ENCODE peak calls at places on chromosome 18, in seven cellular contexts. S, Z, D, W, K, P and O are unnamed samples.

GRCh38 chr18:73848656-73849055 is 299.0 kb downstream of the FBXO15 start:
- DNase-seq in S (peak), Z (peak), D (no peak), W (no peak), K (no peak), P (no peak), O (peak)

GRCh38 chr18:70194227-70194890 is 11.1 kb downstream of the RTTN start:
- DNase-seq in S (no peak), Z (no peak), D (no peak), W (no peak), K (no peak), P (no peak), O (no peak)

GRCh38 chr18:78900938-78901909 is 78.4 kb upstream of the SALL3 start:
- DNase-seq in S (no peak), Z (no peak), D (no peak), W (no peak), K (no peak), P (no peak), O (no peak)

GRCh38 chr18:24536326-24536725 is 75.9 kb downstream of the HRH4 start:
- DNase-seq in S (no peak), Z (no peak), D (no peak), W (no peak), K (no peak), P (no peak), O (peak)

GRCh38 chr18:33440384-33441043 is at the start of gene CCDC178:
- DNase-seq in S (peak), Z (no peak), D (peak), W (no peak), K (no peak), P (no peak), O (peak)

GRCh38 chr18:57998461-57998860 is 45.6 kb upstream of the NEDD4L start:
- DNase-seq in S (no peak), Z (peak), D (no peak), W (no peak), K (no peak), P (no peak), O (peak)

GRCh38 chr18:12534820-12535219 is 123.1 kb downstream of the SPIRE1 start:
- DNase-seq in S (no peak), Z (no peak), D (no peak), W (no peak), K (no peak), P (no peak), O (no peak)

GRCh38 chr18:39424261-39424660 is 1858.7 kb upstream of the CELF4 start:
- DNase-seq in S (no peak), Z (no peak), D (no peak), W (no peak), K (no peak), P (no peak), O (peak)

GRCh38 chr18:46276736-46277135 is 172.6 kb downstream of the HAUS1 start:
- DNase-seq in S (no peak), Z (no peak), D (no peak), W (no peak), K (no peak), P (no peak), O (no peak)

GRCh38 chr18:63762518-63762917 is 12.7 kb upstream of the SERPINB7 start:
- DNase-seq in S (peak), Z (peak), D (no peak), W (no peak), K (no peak), P (no peak), O (peak)

GRCh38 chr18:75133721-75134645 is 75.0 kb downstream of the PTGR3 start:
- DNase-seq in S (no peak), Z (no peak), D (no peak), W (no peak), K (no peak), P (no peak), O (no peak)

GRCh38 chr18:46199515-46200147 is 95.4 kb downstream of the HAUS1 start:
- DNase-seq in S (peak), Z (peak), D (no peak), W (no peak), K (no peak), P (no peak), O (peak)

GRCh38 chr18:52903858-52904257 is 563.9 kb downstream of the DCC start:
- DNase-seq in S (peak), Z (no peak), D (peak), W (no peak), K (peak), P (no peak), O (peak)

GRCh38 chr18:48670751-48671560 is 132.1 kb downstream of the CTIF start:
- DNase-seq in S (no peak), Z (no peak), D (no peak), W (no peak), K (no peak), P (no peak), O (no peak)

GRCh38 chr18:13710460-13710859 is 15.9 kb downstream of the FAM210A start:
- DNase-seq in S (peak), Z (no peak), D (no peak), W (peak), K (no peak), P (peak), O (peak)

GRCh38 chr18:40902436-40902835 is 1052.6 kb upstream of the PIK3C3 start:
- DNase-seq in S (no peak), Z (no peak), D (no peak), W (no peak), K (no peak), P (no peak), O (no peak)

GRCh38 chr18:79405019-79405780 is 9.5 kb downstream of the NFATC1 start:
- DNase-seq in S (no peak), Z (no peak), D (no peak), W (no peak), K (peak), P (no peak), O (no peak)

GRCh38 chr18:48859311-48860275 is 91.2 kb downstream of the SMAD7 start:
- DNase-seq in S (no peak), Z (no peak), D (no peak), W (peak), K (peak), P (no peak), O (no peak)

GRCh38 chr18:10476430-10476829 is 22.0 kb downstream of the APCDD1 start:
- DNase-seq in S (peak), Z (peak), D (no peak), W (no peak), K (no peak), P (no peak), O (peak)

GRCh38 chr18:35143615-35144596 is 96.9 kb upstream of the ZNF397 start:
- DNase-seq in S (peak), Z (peak), D (peak), W (no peak), K (peak), P (peak), O (peak)

GRCh38 chr18:76005632-76006031 is 489.4 kb downstream of the ZNF516 start:
- DNase-seq in S (no peak), Z (no peak), D (no peak), W (no peak), K (no peak), P (no peak), O (no peak)

GRCh38 chr18:23765931-23766330 is 76.7 kb downstream of the LAMA3 start:
- DNase-seq in S (no peak), Z (no peak), D (no peak), W (no peak), K (no peak), P (no peak), O (no peak)

GRCh38 chr18:25327631-25328030 is 24.3 kb downstream of the ZNF521 start:
- DNase-seq in S (no peak), Z (no peak), D (no peak), W (no peak), K (no peak), P (no peak), O (no peak)

GRCh38 chr18:7202119-7202680 is 28.7 kb upstream of the LRRC30 start:
- DNase-seq in S (no peak), Z (no peak), D (no peak), W (no peak), K (no peak), P (no peak), O (no peak)

GRCh38 chr18:21053127-21053526 is 58.5 kb downstream of the ROCK1 start:
- DNase-seq in S (peak), Z (peak), D (no peak), W (no peak), K (no peak), P (no peak), O (peak)

GRCh38 chr18:56747032-56747658 is 96.0 kb downstream of the WDR7 start:
- DNase-seq in S (no peak), Z (no peak), D (no peak), W (no peak), K (no peak), P (no peak), O (no peak)

GRCh38 chr18:45253973-45254372 is 361.3 kb upstream of the SLC14A2 start:
- DNase-seq in S (no peak), Z (no peak), D (no peak), W (no peak), K (no peak), P (no peak), O (no peak)

GRCh38 chr18:9055185-9055584 is 47.3 kb upstream of the NDUFV2 start:
- DNase-seq in S (peak), Z (peak), D (no peak), W (no peak), K (no peak), P (no peak), O (peak)

GRCh38 chr18:2984703-2985261 is 28.2 kb downstream of the LPIN2 start:
- DNase-seq in S (no peak), Z (no peak), D (no peak), W (no peak), K (no peak), P (peak), O (no peak)

GRCh38 chr18:62612721-62613120 is 89.9 kb downstream of the ZCCHC2 start:
- DNase-seq in S (no peak), Z (no peak), D (no peak), W (no peak), K (no peak), P (no peak), O (no peak)

GRCh38 chr18:49582579-49582978 is 20.7 kb downstream of the LIPG start:
- DNase-seq in S (no peak), Z (peak), D (no peak), W (no peak), K (no peak), P (no peak), O (peak)

GRCh38 chr18:46547520-46547919 is 109.5 kb downstream of the LOXHD1 start:
- DNase-seq in S (no peak), Z (no peak), D (no peak), W (no peak), K (no peak), P (no peak), O (no peak)